ENCODE peak calls at places on chromosomes 11 and 22, in ten cellular contexts. Z is PC-3, G is progenitor cell of endocrine pancreas, W is GM23338, J is tibial artery, T is lung, K is suprapubic skin, U is choroid plexus epithelial cell, P is GM10248, M is neural crest cell. O is an unnamed sample.
A peak's percentile ranks its signal among the peaks of the same experiment; 100 is the strongest.

GRCh38 chr22:50262460-50262911 is 1.0 kb upstream of the MAPK12 start:
- DNase-seq in T (no peak), P (no peak), W (no peak), Z (peak; percentile 43), M (no peak), J (no peak), K (no peak), G (no peak), U (no peak), O (no peak)

GRCh38 chr22:32396746-32397145 is 15.3 kb downstream of the RTCB start:
- DNase-seq in G (no peak), P (no peak), W (no peak), Z (peak; percentile 47), U (peak; percentile 40), J (no peak), M (no peak), T (peak; percentile 61), K (no peak), O (peak; percentile 75)

GRCh38 chr11:125372088-125372487 is 124.0 kb downstream of the FEZ1 start:
- DNase-seq in U (no peak), W (peak; percentile 43), T (no peak), P (no peak), J (no peak), M (no peak), G (no peak), K (no peak), Z (no peak), O (no peak)

GRCh38 chr11:65791719-65792213 is 4.9 kb downstream of the OVOL1 start:
- DNase-seq in T (no peak), M (no peak), W (no peak), J (no peak), K (peak; percentile 81), U (no peak), G (no peak), P (peak; percentile 82), Z (peak; percentile 77), O (no peak)

GRCh38 chr11:12050911-12051667 is 42.7 kb upstream of the DKK3 start:
- DNase-seq in G (no peak), W (no peak), T (no peak), P (no peak), Z (no peak), M (no peak), J (no peak), U (no peak), K (no peak), O (no peak)

GRCh38 chr22:37218771-37219411 is 6.6 kb upstream of the SSTR3 start:
- DNase-seq in J (no peak), T (no peak), Z (no peak), M (no peak), U (no peak), G (no peak), P (peak; percentile 85), W (no peak), K (no peak), O (no peak)

GRCh38 chr22:32542332-32543019 is 67.9 kb downstream of the FBXO7 start:
- DNase-seq in M (no peak), J (peak; percentile 76), U (no peak), G (no peak), W (no peak), T (no peak), Z (no peak), K (no peak), P (no peak), O (no peak)

GRCh38 chr11:65555693-65556231 is 2.4 kb downstream of the LTBP3 start:
- DNase-seq in U (peak; percentile 68), K (no peak), M (no peak), J (peak; percentile 71), T (no peak), G (no peak), P (no peak), Z (peak; percentile 96), W (no peak), O (peak; percentile 95)

GRCh38 chr11:118338637-118339061 is 3.9 kb downstream of the CD3D start:
- DNase-seq in U (peak; percentile 10), W (peak; percentile 9), M (no peak), P (peak; percentile 68), K (no peak), G (no peak), T (no peak), Z (no peak), J (no peak), O (no peak)

GRCh38 chr11:77141034-77141433 is 13.0 kb downstream of the MYO7A start:
- DNase-seq in P (no peak), T (no peak), W (no peak), U (peak; percentile 65), J (no peak), M (no peak), K (no peak), G (no peak), Z (peak; percentile 74), O (no peak)

GRCh38 chr11:114709960-114710359 is 31.6 kb downstream of the NXPE2 start:
- DNase-seq in G (no peak), K (no peak), Z (no peak), P (no peak), J (no peak), M (no peak), T (no peak), U (no peak), W (no peak), O (no peak)

GRCh38 chr11:134727204-134727603 is 315.2 kb upstream of the B3GAT1 start:
- DNase-seq in P (no peak), K (no peak), U (no peak), Z (no peak), J (no peak), G (no peak), T (no peak), W (no peak), M (no peak), O (no peak)

GRCh38 chr11:122405788-122406341 is 249.7 kb upstream of the UBASH3B start:
- DNase-seq in K (no peak), M (no peak), U (peak; percentile 2), Z (no peak), J (no peak), T (no peak), W (no peak), G (no peak), P (no peak), O (peak; percentile 29)

GRCh38 chr22:48891688-48892380 is 935.8 kb downstream of the BRD1 start:
- DNase-seq in K (no peak), U (no peak), P (no peak), M (no peak), Z (no peak), G (no peak), T (no peak), J (no peak), W (no peak), O (no peak)

GRCh38 chr11:119626910-119627305 is 102.1 kb downstream of the NECTIN1 start:
- DNase-seq in W (no peak), Z (no peak), M (no peak), G (no peak), U (no peak), T (no peak), K (no peak), P (no peak), J (no peak), O (no peak)

GRCh38 chr11:107563702-107564101 is 1.8 kb downstream of the ALKBH8 start:
- DNase-seq in G (no peak), U (peak; percentile 75), Z (peak; percentile 82), W (peak; percentile 52), T (no peak), P (peak; percentile 33), M (peak; percentile 23), J (peak; percentile 32), K (no peak), O (peak; percentile 74)

GRCh38 chr22:23233084-23233501 is 52.8 kb downstream of the BCR start:
- DNase-seq in K (no peak), G (no peak), P (no peak), U (peak; percentile 39), T (no peak), M (no peak), J (no peak), W (peak; percentile 54), Z (no peak), O (no peak)
- TF ChIP-seq CTCF in K (no peak), G (no peak), P (no peak), U (peak; percentile 9), T (no peak), M (no peak), J (no peak), W (no peak), Z (no peak), O (peak; percentile 26)

DNA sequence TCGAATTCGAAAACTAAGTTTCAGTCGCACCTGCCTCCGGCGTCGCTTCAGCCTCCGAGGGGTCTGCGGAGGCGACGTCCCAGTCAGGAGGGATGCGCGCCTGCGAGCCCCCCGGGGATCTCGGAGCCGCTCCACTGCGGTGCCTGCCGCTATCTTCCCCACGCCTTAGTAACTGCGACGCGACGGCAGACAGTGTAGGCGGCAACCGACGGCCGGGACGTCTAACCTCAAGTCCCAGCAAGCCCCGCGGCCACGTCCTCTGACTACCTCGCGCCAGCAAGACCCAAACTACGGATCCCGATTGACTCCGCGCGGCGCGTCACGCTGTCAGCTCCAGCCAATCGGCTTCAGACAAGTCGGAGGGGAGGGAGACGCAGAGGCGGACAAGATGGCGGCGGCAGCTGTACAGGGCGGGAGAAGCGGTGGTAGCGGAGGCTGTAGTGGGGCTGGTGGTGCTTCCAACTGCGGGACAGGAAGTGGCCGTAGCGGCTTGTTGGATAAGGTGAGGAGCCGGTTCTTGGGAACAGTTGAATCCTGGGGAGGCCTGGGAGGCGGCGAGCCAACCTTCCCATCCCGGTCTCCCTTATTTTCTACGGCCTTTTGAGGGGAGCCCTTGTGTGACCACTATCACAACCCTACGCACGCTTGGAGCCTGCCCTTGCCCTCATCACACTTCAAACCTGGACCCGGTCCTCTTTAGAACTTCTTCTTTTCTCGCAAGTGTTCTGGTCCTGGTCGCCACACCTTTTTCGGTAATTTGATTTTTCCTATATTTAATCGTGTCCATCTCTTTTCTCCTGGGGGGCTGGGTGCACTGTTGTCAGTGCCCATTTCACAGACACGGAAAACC is at the start of the genes SPCS2 and XRRA1:
- DNase-seq in U (peak; percentile 99), W (peak; percentile 99), G (peak; percentile 92), Z (peak; percentile 99), P (peak; percentile 96), K (peak; percentile 100), J (peak; percentile 99), T (peak; percentile 99), M (peak; percentile 94), O (peak; percentile 99)
- TF ChIP-seq CTCF in U (no peak), W (no peak), G (no peak), Z (no peak), P (no peak), K (no peak), J (no peak), T (no peak), M (no peak), O (no peak)

GRCh38 chr22:17783773-17784480 is 9.7 kb upstream of the BID start:
- DNase-seq in K (no peak), M (no peak), J (no peak), G (no peak), T (no peak), Z (no peak), U (no peak), W (no peak), P (no peak), O (no peak)
- TF ChIP-seq CTCF in K (no peak), M (no peak), J (no peak), G (no peak), T (no peak), Z (no peak), U (no peak), W (no peak), P (no peak), O (no peak)

DNA sequence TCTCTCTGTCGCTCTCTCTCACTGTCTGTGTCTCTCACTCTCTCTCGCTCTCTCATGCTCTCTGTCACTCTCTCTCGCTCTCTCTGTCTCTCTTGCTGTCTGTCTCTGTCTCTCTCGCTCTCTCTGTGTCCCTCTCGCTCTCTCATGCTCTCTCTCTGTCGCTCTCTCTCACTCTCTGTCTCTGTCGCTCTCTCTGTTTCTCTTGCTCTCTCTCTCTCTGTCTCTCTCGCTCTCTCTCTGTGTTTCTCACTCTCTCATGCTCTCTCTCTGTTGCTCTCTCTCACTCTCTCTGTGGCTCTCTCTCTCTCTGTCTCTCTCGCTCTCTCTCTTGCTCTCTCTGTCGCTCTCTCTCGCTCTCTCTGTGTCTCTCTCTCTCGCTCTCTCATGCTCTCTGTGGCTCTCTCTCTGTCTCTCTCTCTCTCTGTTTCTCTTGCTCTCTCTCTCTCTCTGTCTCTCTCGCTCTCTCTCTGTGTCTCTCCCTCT is 33.2 kb upstream of the BRSK2 start:
- DNase-seq in T (no peak), W (no peak), P (no peak), G (no peak), M (no peak), Z (no peak), U (no peak), K (no peak), J (no peak), O (no peak)
- TF ChIP-seq CTCF in T (no peak), W (no peak), P (no peak), G (no peak), M (no peak), Z (no peak), U (no peak), K (no peak), J (no peak), O (no peak)